ENCODE peak calls at places on chromosomes 2 and 18, in six cellular contexts. W is HepG2, M is kidney tubule cell, B is transverse colon, A is fibroblast of the aortic adventitia, T is posterior vena cava. P is an unnamed sample.

GRCh38 chr18:34772887-34773286 is 62.8 kb downstream of the DTNA start:
- DNase-seq in W (no peak), M (peak), B (no peak), A (peak), T (no peak), P (peak)

GRCh38 chr2:3102081-3102914 is 275.3 kb downstream of the EIPR1 start:
- DNase-seq in M (no peak), W (no peak), T (peak), A (no peak), B (no peak), P (no peak)

GRCh38 chr2:202494856-202495604 is 118.9 kb downstream of the BMPR2 start:
- DNase-seq in W (peak), A (no peak), B (no peak), M (no peak), T (no peak), P (no peak)

GRCh38 chr2:224086226-224086911 is 47.3 kb upstream of the SERPINE2 start:
- DNase-seq in T (no peak), W (peak), B (no peak), A (peak), M (peak), P (peak)

GRCh38 chr18:42929181-42929580 is 186.3 kb downstream of the RIT2 start:
- DNase-seq in A (peak), W (no peak), M (no peak), B (no peak), T (no peak), P (no peak)

GRCh38 chr2:174577967-174578589 is 19.5 kb downstream of the WIPF1 start:
- DNase-seq in A (peak), B (no peak), M (peak), T (no peak), W (no peak), P (peak)

GRCh38 chr18:43680096-43680495 is 402.8 kb upstream of the SYT4 start:
- DNase-seq in A (peak), T (no peak), W (no peak), M (no peak), B (no peak), P (peak)

GRCh38 chr2:152409691-152410597 is 75.0 kb downstream of the FMNL2 start:
- DNase-seq in B (no peak), T (no peak), A (peak), W (peak), M (peak), P (peak)

GRCh38 chr18:24672165-24672950 is 211.9 kb downstream of the HRH4 start:
- DNase-seq in M (no peak), A (no peak), W (no peak), B (no peak), T (no peak), P (no peak)

GRCh38 chr2:135043345-135043744 is 3.9 kb downstream of the MAP3K19 start:
- DNase-seq in B (no peak), W (no peak), A (no peak), M (no peak), T (no peak), P (no peak)

GRCh38 chr2:49619804-49620203 is 465.5 kb upstream of the FSHR start:
- DNase-seq in M (no peak), T (no peak), W (peak), B (no peak), A (no peak), P (no peak)

GRCh38 chr18:12777543-12777942 is 74.7 kb downstream of the PSMG2 start:
- DNase-seq in T (no peak), W (no peak), A (no peak), B (no peak), M (no peak), P (no peak)

GRCh38 chr2:40546792-40547191 is 94.9 kb upstream of the SLC8A1 start:
- DNase-seq in M (no peak), T (no peak), W (no peak), B (no peak), A (no peak), P (no peak)

GRCh38 chr2:222024934-222025890 is 273.6 kb downstream of the PAX3 start:
- DNase-seq in T (no peak), B (no peak), M (peak), W (peak), A (peak), P (peak)

GRCh38 chr2:181955010-181955409 is 30.6 kb upstream of the PPP1R1C start:
- DNase-seq in M (peak), B (no peak), W (no peak), T (no peak), A (peak), P (peak)

GRCh38 chr18:22483407-22483806 is 65.7 kb upstream of the CTAGE1 start:
- DNase-seq in T (no peak), A (no peak), W (no peak), M (no peak), B (no peak), P (no peak)

P was measured in adipocyte.